ENCODE peak calls at places on chromosomes 11 and 22, in four cellular contexts. O is SK-N-SH, L is HepG2, Q is K562. G is an unnamed sample.

GRCh38 chr11:113506893-113507292 is 31.7 kb upstream of the DRD2 start:
- DNase-seq in O (no peak), L (no peak), Q (no peak), G (no peak)

GRCh38 chr11:96054870-96055705 is 131.2 kb upstream of the MTMR2 start:
- DNase-seq in L (peak; percentile 44), Q (peak; percentile 43), O (peak; percentile 38), G (no peak)

GRCh38 chr11:112619106-112619505 is 342.1 kb upstream of the NCAM1 start:
- DNase-seq in L (no peak), Q (no peak), O (no peak), G (no peak)

GRCh38 chr11:43567396-43567975 is 113.1 kb upstream of the HSD17B12 start:
- DNase-seq in O (peak; percentile 64), Q (peak; percentile 61), L (peak; percentile 44), G (no peak)

GRCh38 chr22:39150848-39151215 is 1.6 kb downstream of the CBX7 start:
- DNase-seq in L (no peak), O (no peak), Q (no peak), G (no peak)

GRCh38 chr11:75565916-75566762 is 4.1 kb downstream of the SERPINH1 start:
- DNase-seq in O (no peak), L (no peak), Q (no peak), G (no peak)

GRCh38 chr11:105315287-105315686 is 175.7 kb upstream of the CARD18 start:
- DNase-seq in Q (no peak), L (peak; percentile 15), O (no peak), G (no peak)

GRCh38 chr11:11871991-11872401 is 30.2 kb downstream of the USP47 start:
- DNase-seq in O (no peak), L (no peak), Q (no peak), G (no peak)

GRCh38 chr22:50286275-50286674 is 16.1 kb upstream of the MAPK11 start:
- DNase-seq in O (no peak), Q (no peak), L (no peak), G (no peak)

GRCh38 chr11:44010789-44011251 is 37.0 kb upstream of the ACCSL start:
- DNase-seq in Q (no peak), O (no peak), L (no peak), G (no peak)

GRCh38 chr22:48198489-48199459 is 1436.3 kb downstream of the TBC1D22A start:
- DNase-seq in L (no peak), O (no peak), Q (no peak), G (peak; percentile 19)
- TF ChIP-seq FOXJ3 in L (no peak), O (no peak), Q (no peak), G (no peak)

GRCh38 chr11:1772270-1773130 is 8.8 kb upstream of the CTSD start:
- DNase-seq in Q (peak; percentile 92), O (no peak), L (no peak), G (peak; percentile 61)

GRCh38 chr11:1771273-1771672 is 7.5 kb upstream of the CTSD start:
- DNase-seq in O (no peak), L (no peak), Q (no peak), G (no peak)

GRCh38 chr11:1770528-1770927 is 6.8 kb upstream of the CTSD start:
- DNase-seq in Q (no peak), L (no peak), O (no peak), G (no peak)

GRCh38 chr11:1773131-1773510 is 9.4 kb upstream of the CTSD start:
- DNase-seq in O (no peak), L (no peak), Q (no peak), G (no peak)

DNA sequence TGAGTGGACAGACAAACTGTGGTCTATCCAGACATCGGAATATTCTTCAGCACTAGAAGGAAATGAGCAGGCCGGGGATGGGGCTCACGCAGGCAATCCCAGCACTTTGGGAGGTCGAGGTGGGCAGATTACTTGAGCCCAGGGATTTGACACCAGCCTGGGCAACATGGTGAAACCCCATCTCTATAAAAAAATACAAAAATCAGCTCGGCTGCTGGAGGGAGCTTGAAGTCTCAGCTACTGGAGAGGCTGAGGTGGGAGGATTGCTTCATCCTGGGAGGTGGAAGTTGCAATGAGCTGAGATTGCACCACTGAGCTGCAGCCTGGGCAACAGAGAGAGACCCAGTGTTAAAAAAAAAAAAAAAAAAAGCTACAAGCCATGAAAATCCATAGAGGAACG is 8.0 kb upstream of the CTSD start:
- DNase-seq in O (no peak), L (no peak), Q (no peak), G (no peak)
- TF ChIP-seq FOXJ3 in O (no peak), L (no peak), Q (no peak), G (no peak)

GRCh38 chr22:28442951-28443876 is 236.4 kb downstream of the TTC28 start:
- DNase-seq in O (peak; percentile 66), L (peak; percentile 20), Q (peak; percentile 20), G (peak; percentile 58)

GRCh38 chr22:28438183-28438778 is 241.4 kb downstream of the TTC28 start:
- DNase-seq in L (no peak), Q (no peak), O (no peak), G (no peak)

GRCh38 chr22:28441720-28442263 is 237.8 kb downstream of the TTC28 start:
- DNase-seq in L (peak; percentile 73), Q (no peak), O (peak; percentile 27), G (no peak)

GRCh38 chr22:28442264-28442950 is 237.2 kb downstream of the TTC28 start:
- DNase-seq in L (peak; percentile 74), Q (peak; percentile 83), O (peak; percentile 91), G (peak; percentile 85)

DNA sequence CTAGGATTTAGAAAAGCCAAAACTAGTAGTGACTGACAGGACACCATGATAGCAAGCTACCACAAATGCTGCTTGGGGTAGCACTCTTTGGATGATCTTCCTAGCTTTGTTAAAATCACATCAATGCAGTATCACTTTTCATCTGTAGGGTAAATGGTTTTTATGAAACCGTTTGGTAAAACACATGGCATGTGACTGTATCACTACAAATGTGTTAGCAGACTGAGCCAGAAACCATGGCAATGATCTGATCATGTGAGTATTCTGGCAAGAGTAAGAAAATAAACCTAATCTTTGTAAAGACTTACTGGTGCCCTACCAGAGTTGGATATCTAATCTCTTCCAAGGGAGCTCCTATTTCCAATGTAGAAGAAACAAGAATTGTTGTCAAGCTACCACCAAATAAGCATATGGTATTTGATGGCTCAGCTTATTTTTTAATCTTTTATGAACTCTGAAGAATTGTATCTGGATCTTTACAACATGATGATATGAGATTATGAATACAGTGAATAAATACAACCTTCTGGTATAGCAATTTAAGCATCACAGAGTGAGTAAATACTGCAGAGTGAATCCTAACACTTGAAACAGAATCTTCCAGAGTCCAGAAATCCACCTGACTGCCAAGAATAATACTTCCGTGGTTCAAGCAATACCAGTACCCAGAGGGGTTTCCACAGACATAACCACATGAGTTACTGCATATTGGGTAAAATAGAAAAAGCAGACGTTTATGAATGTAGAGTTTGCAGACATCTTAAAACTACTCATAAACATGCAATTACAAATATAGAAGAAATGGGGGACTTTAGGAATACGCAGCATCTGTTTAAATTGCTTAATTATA is 238.9 kb downstream of the TTC28 start:
- DNase-seq in L (no peak), O (peak; percentile 29), Q (no peak), G (no peak)
- TF ChIP-seq FOXJ3 in L (no peak), O (no peak), Q (no peak), G (no peak)

GRCh38 chr11:29328961-29329441 is 687.8 kb downstream of the KCNA4 start:
- DNase-seq in O (peak; percentile 1), L (peak; percentile 35), Q (peak; percentile 2), G (no peak)
- TF ChIP-seq FOXJ3 in O (no peak), L (no peak), Q (no peak), G (no peak)

G was measured in WTC11.